ENCODE peak calls at places on chromosomes 16 and 17, in four cellular contexts. U is cardiac fibroblast, C is ovary, O is astrocyte of the spinal cord. T is an unnamed sample.

GRCh38 chr17:73123606-73124320 is 31.3 kb upstream of the SLC39A11 start:
- DNase-seq in C (no peak), U (no peak), O (no peak), T (no peak)

GRCh38 chr16:54538241-54538640 is 251.7 kb upstream of the IRX3 start:
- DNase-seq in U (peak), O (no peak), C (no peak), T (no peak)

GRCh38 chr16:54822502-54823291 is 108.0 kb upstream of the IRX5 start:
- DNase-seq in C (no peak), U (no peak), O (no peak), T (no peak)

GRCh38 chr17:42667088-42667951 is 8.2 kb downstream of the TUBG2 start:
- DNase-seq in O (peak), C (peak), U (peak), T (peak)

GRCh38 chr17:73189417-73190099 is 3.3 kb upstream of the COG1 start:
- DNase-seq in U (peak), C (no peak), O (peak), T (peak)

GRCh38 chr17:14866266-14866665 is 398.9 kb downstream of the PMP22 start:
- DNase-seq in U (no peak), O (no peak), C (no peak), T (peak)

GRCh38 chr16:86868746-86869145 is 290.4 kb downstream of the FOXL1 start:
- DNase-seq in O (no peak), U (no peak), C (no peak), T (no peak)

GRCh38 chr17:32865141-32865540 is 11.8 kb downstream of the MYO1D start:
- DNase-seq in O (no peak), U (no peak), C (no peak), T (no peak)

GRCh38 chr16:79767597-79768280 is 167.2 kb upstream of the MAF start:
- DNase-seq in U (peak), C (no peak), O (peak), T (peak)

GRCh38 chr17:7218166-7218565 is 1.5 kb downstream of the DLG4 start:
- DNase-seq in C (peak), O (no peak), U (no peak), T (no peak)

GRCh38 chr17:33124871-33125551 is 133.4 kb downstream of the SPACA3 start:
- DNase-seq in C (no peak), U (no peak), O (no peak), T (no peak)

GRCh38 chr16:50067290-50067853 is 1.6 kb downstream of the HEATR3 start:
- DNase-seq in C (no peak), O (peak), U (peak), T (peak)

GRCh38 chr16:30094541-30095165 is 1.4 kb downstream of the YPEL3 start:
- DNase-seq in U (no peak), C (peak), O (no peak), T (no peak)

GRCh38 chr16:52078716-52079655 is 468.0 kb downstream of the TOX3 start:
- DNase-seq in C (no peak), O (no peak), U (no peak), T (no peak)

GRCh38 chr16:50446861-50447260 is 78.1 kb upstream of the BRD7 start:
- DNase-seq in C (no peak), O (no peak), U (no peak), T (no peak)

GRCh38 chr16:52383640-52384292 is 163.2 kb downstream of the TOX3 start:
- DNase-seq in U (no peak), C (no peak), O (no peak), T (no peak)

GRCh38 chr16:18943414-18943813 is 17.2 kb upstream of the SMG1 start:
- DNase-seq in C (no peak), O (no peak), U (no peak), T (no peak)

GRCh38 chr17:75142236-75142971 is 10.9 kb upstream of the NT5C start:
- DNase-seq in U (no peak), O (no peak), C (no peak), T (no peak)

GRCh38 chr16:73605309-73605708 is 557.4 kb upstream of the ZFHX3 start:
- DNase-seq in U (no peak), O (no peak), C (no peak), T (no peak)

GRCh38 chr17:37737081-37737480 is 7.8 kb downstream of the HNF1B start:
- DNase-seq in U (peak), C (no peak), O (no peak), T (no peak)

GRCh38 chr17:40664582-40665333 is at the start of gene KRT222:
- DNase-seq in U (no peak), C (no peak), O (no peak), T (no peak)

GRCh38 chr16:10981697-10982216 is 37.4 kb downstream of the CLEC16A start:
- DNase-seq in C (no peak), O (no peak), U (no peak), T (no peak)

GRCh38 chr17:67642488-67642887 is 75.2 kb upstream of the NOL11 start:
- DNase-seq in O (no peak), U (no peak), C (peak), T (no peak)

GRCh38 chr16:54072237-54072636 is 214.3 kb downstream of the IRX3 start:
- DNase-seq in O (peak), C (no peak), U (no peak), T (no peak)

GRCh38 chr16:68005786-68006286 is 6.6 kb upstream of the DPEP2 start:
- DNase-seq in C (no peak), U (no peak), O (peak), T (peak)

GRCh38 chr16:70520612-70521297 is 2.6 kb downstream of the COG4 start:
- DNase-seq in C (no peak), U (peak), O (peak), T (peak)

GRCh38 chr17:51818777-51819176 is 339.7 kb downstream of the CA10 start:
- DNase-seq in U (no peak), O (no peak), C (no peak), T (no peak)

GRCh38 chr17:76251478-76252039 is 11.3 kb upstream of the RNF157 start:
- DNase-seq in O (no peak), C (no peak), U (no peak), T (no peak)

GRCh38 chr16:78097522-78097921 is 1.9 kb upstream of the WWOX start:
- DNase-seq in U (no peak), C (no peak), O (no peak), T (no peak)

GRCh38 chr17:28740406-28741357 is 3.1 kb upstream of the TRAF4 start:
- DNase-seq in U (no peak), C (peak), O (no peak), T (no peak)
- H3K4me3 ChIP-seq in U (no peak), C (no peak), O (no peak), T (no peak)

GRCh38 chr16:6343157-6343556 is 989.5 kb upstream of the RBFOX1 start:
- DNase-seq in O (no peak), U (no peak), C (no peak), T (no peak)

GRCh38 chr16:6341993-6342392 is 990.7 kb upstream of the RBFOX1 start:
- DNase-seq in C (no peak), U (no peak), O (no peak), T (no peak)

GRCh38 chr16:6349725-6350124 is 982.9 kb upstream of the RBFOX1 start:
- DNase-seq in O (no peak), C (no peak), U (no peak), T (no peak)

GRCh38 chr16:6345090-6345489 is 987.6 kb upstream of the RBFOX1 start:
- DNase-seq in U (no peak), O (no peak), C (no peak), T (no peak)
- TF ChIP-seq CTCF in U (no peak), O (no peak), C (no peak), T (no peak)

DNA sequence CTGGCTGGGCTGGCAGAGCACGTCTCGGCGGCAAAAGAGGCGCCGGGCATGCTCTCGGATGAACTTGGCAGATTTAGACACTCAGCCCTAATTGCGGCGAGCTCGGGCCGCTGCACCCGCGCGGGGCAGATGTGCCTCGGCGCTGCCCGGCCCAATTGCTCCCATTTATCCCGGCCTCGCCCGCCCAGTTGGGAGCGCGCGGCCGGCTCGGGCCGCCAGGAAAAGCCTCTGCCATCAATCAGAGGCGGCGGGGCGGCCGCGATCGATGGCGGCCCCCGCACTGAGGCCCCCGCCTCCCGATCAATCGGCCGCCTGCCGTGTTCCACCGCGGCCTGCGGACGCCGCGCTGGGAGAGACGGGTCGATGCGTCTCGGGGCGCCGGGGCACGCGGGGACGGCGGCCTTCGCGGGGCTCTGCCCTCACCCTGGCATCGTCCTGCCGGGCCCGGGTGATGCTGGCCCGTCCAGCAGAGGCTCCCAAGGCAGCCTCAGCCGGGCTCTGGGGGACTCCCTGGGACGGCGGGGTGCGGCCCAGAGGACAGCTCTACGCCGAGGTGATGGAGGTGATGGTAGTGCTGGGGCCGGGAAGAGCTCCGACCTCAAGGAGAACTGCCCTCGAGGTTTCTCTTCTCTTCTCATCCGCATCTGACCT is 200.9 kb upstream of the N4BP1 start:
- DNase-seq in O (no peak), U (no peak), C (no peak), T (no peak)
- H3K4me3 ChIP-seq in O (no peak), U (no peak), C (no peak), T (no peak)

GRCh38 chr17:80955078-80955477 is 36.6 kb upstream of the CHMP6 start:
- DNase-seq in U (no peak), O (no peak), C (peak), T (no peak)

GRCh38 chr17:80953471-80954315 is 37.9 kb upstream of the CHMP6 start:
- DNase-seq in O (no peak), U (no peak), C (peak), T (no peak)

GRCh38 chr17:80956321-80957190 is 35.1 kb upstream of the CHMP6 start:
- DNase-seq in U (no peak), O (no peak), C (no peak), T (no peak)

GRCh38 chr17:80957461-80957941 is 34.1 kb upstream of the CHMP6 start:
- DNase-seq in C (no peak), U (no peak), O (no peak), T (no peak)

GRCh38 chr17:80955673-80956306 is 35.9 kb upstream of the CHMP6 start:
- DNase-seq in U (no peak), O (no peak), C (peak), T (no peak)
- TF ChIP-seq CTCF in U (no peak), O (no peak), C (no peak), T (no peak)

GRCh38 chr16:12095275-12096161 is 119.0 kb downstream of the SNX29 start:
- DNase-seq in O (peak), C (peak), U (peak), T (peak)
- H3K4me3 ChIP-seq in O (no peak), C (no peak), U (no peak), T (no peak)